ENCODE peak calls at places on chromosomes 7 and 10, in ten cellular contexts. One of them, this sample, is unnamed.

GRCh38 chr10:29554660-29555059 is 80.1 kb downstream of the SVIL start:
- DNase-seq in cardiac muscle cell: no peak
- DNase-seq in pancreas: no peak
- DNase-seq in astrocyte of the spinal cord: peak
- DNase-seq in HL-60: no peak
- DNase-seq in mammary epithelial cell: no peak
- DNase-seq in cardiac fibroblast: peak
- DNase-seq in HFF-Myc: no peak
- DNase-seq in IMR-90: peak
- DNase-seq in endodermal cell: no peak
- DNase-seq in this sample: no peak

GRCh38 chr7:137421389-137421788 is 77.9 kb upstream of the PTN start:
- DNase-seq in cardiac muscle cell: no peak
- DNase-seq in pancreas: no peak
- DNase-seq in astrocyte of the spinal cord: no peak
- DNase-seq in HL-60: no peak
- DNase-seq in mammary epithelial cell: no peak
- DNase-seq in cardiac fibroblast: peak
- DNase-seq in HFF-Myc: no peak
- DNase-seq in IMR-90: peak
- DNase-seq in endodermal cell: no peak
- DNase-seq in this sample: no peak

GRCh38 chr10:26859241-26860025 is 1.3 kb downstream of the ABI1 start:
- DNase-seq in cardiac muscle cell: peak
- DNase-seq in pancreas: no peak
- DNase-seq in astrocyte of the spinal cord: peak
- DNase-seq in HL-60: no peak
- DNase-seq in mammary epithelial cell: no peak
- DNase-seq in cardiac fibroblast: peak
- DNase-seq in HFF-Myc: no peak
- DNase-seq in IMR-90: peak
- DNase-seq in endodermal cell: no peak
- DNase-seq in this sample: no peak

GRCh38 chr10:131252586-131253276 is 58.8 kb downstream of the TCERG1L start:
- DNase-seq in cardiac muscle cell: no peak
- DNase-seq in pancreas: no peak
- DNase-seq in astrocyte of the spinal cord: no peak
- DNase-seq in HL-60: no peak
- DNase-seq in mammary epithelial cell: no peak
- DNase-seq in cardiac fibroblast: no peak
- DNase-seq in HFF-Myc: no peak
- DNase-seq in IMR-90: no peak
- DNase-seq in endodermal cell: no peak
- DNase-seq in this sample: no peak

GRCh38 chr10:7932301-7933036 is 114.2 kb downstream of the TAF3 start:
- DNase-seq in cardiac muscle cell: no peak
- DNase-seq in pancreas: no peak
- DNase-seq in astrocyte of the spinal cord: no peak
- DNase-seq in HL-60: no peak
- DNase-seq in mammary epithelial cell: no peak
- DNase-seq in cardiac fibroblast: no peak
- DNase-seq in HFF-Myc: no peak
- DNase-seq in IMR-90: no peak
- DNase-seq in endodermal cell: no peak
- DNase-seq in this sample: no peak

GRCh38 chr10:110151467-110151866 is 55.9 kb upstream of the MXI1 start:
- DNase-seq in cardiac muscle cell: no peak
- DNase-seq in pancreas: peak
- DNase-seq in astrocyte of the spinal cord: no peak
- DNase-seq in HL-60: peak
- DNase-seq in mammary epithelial cell: peak
- DNase-seq in cardiac fibroblast: no peak
- DNase-seq in HFF-Myc: no peak
- DNase-seq in IMR-90: no peak
- DNase-seq in endodermal cell: peak
- DNase-seq in this sample: no peak

GRCh38 chr7:24825931-24826661 is 68.8 kb upstream of the GSDME start:
- DNase-seq in cardiac muscle cell: no peak
- DNase-seq in pancreas: no peak
- DNase-seq in astrocyte of the spinal cord: peak
- DNase-seq in HL-60: no peak
- DNase-seq in mammary epithelial cell: peak
- DNase-seq in cardiac fibroblast: peak
- DNase-seq in HFF-Myc: no peak
- DNase-seq in IMR-90: peak
- DNase-seq in endodermal cell: peak
- DNase-seq in this sample: no peak

GRCh38 chr7:80443336-80443735 is 68.5 kb downstream of the GNAT3 start:
- DNase-seq in cardiac muscle cell: no peak
- DNase-seq in pancreas: no peak
- DNase-seq in astrocyte of the spinal cord: no peak
- DNase-seq in HL-60: peak
- DNase-seq in mammary epithelial cell: no peak
- DNase-seq in cardiac fibroblast: peak
- DNase-seq in HFF-Myc: no peak
- DNase-seq in IMR-90: no peak
- DNase-seq in endodermal cell: no peak
- DNase-seq in this sample: no peak

GRCh38 chr7:131161103-131161502 is 166.6 kb upstream of the MKLN1 start:
- DNase-seq in cardiac muscle cell: no peak
- DNase-seq in pancreas: no peak
- DNase-seq in astrocyte of the spinal cord: peak
- DNase-seq in HL-60: no peak
- DNase-seq in mammary epithelial cell: no peak
- DNase-seq in cardiac fibroblast: peak
- DNase-seq in HFF-Myc: no peak
- DNase-seq in IMR-90: peak
- DNase-seq in endodermal cell: no peak
- DNase-seq in this sample: no peak

GRCh38 chr10:31769564-31769963 is 159.1 kb downstream of the ARHGAP12 start:
- DNase-seq in cardiac muscle cell: no peak
- DNase-seq in pancreas: no peak
- DNase-seq in astrocyte of the spinal cord: peak
- DNase-seq in HL-60: no peak
- DNase-seq in mammary epithelial cell: peak
- DNase-seq in cardiac fibroblast: peak
- DNase-seq in HFF-Myc: no peak
- DNase-seq in IMR-90: peak
- DNase-seq in endodermal cell: no peak
- DNase-seq in this sample: no peak

GRCh38 chr7:120714945-120715344 is 143.0 kb downstream of the TSPAN12 start:
- DNase-seq in cardiac muscle cell: no peak
- DNase-seq in pancreas: no peak
- DNase-seq in astrocyte of the spinal cord: peak
- DNase-seq in HL-60: no peak
- DNase-seq in mammary epithelial cell: no peak
- DNase-seq in cardiac fibroblast: peak
- DNase-seq in HFF-Myc: no peak
- DNase-seq in IMR-90: no peak
- DNase-seq in endodermal cell: no peak
- DNase-seq in this sample: no peak

GRCh38 chr10:30617070-30617469 is 12.5 kb downstream of the LYZL2 start:
- DNase-seq in cardiac muscle cell: no peak
- DNase-seq in pancreas: no peak
- DNase-seq in astrocyte of the spinal cord: no peak
- DNase-seq in HL-60: no peak
- DNase-seq in mammary epithelial cell: no peak
- DNase-seq in cardiac fibroblast: no peak
- DNase-seq in HFF-Myc: no peak
- DNase-seq in IMR-90: no peak
- DNase-seq in endodermal cell: no peak
- DNase-seq in this sample: no peak

GRCh38 chr7:131890191-131890590 is 333.8 kb upstream of the PODXL start:
- DNase-seq in cardiac muscle cell: no peak
- DNase-seq in pancreas: no peak
- DNase-seq in astrocyte of the spinal cord: peak
- DNase-seq in HL-60: peak
- DNase-seq in mammary epithelial cell: no peak
- DNase-seq in cardiac fibroblast: no peak
- DNase-seq in HFF-Myc: no peak
- DNase-seq in IMR-90: no peak
- DNase-seq in endodermal cell: no peak
- DNase-seq in this sample: no peak

GRCh38 chr7:70040971-70041766 is 442.9 kb downstream of the AUTS2 start:
- DNase-seq in cardiac muscle cell: peak
- DNase-seq in pancreas: no peak
- DNase-seq in astrocyte of the spinal cord: peak
- DNase-seq in HL-60: no peak
- DNase-seq in mammary epithelial cell: no peak
- DNase-seq in cardiac fibroblast: peak
- DNase-seq in HFF-Myc: no peak
- DNase-seq in IMR-90: no peak
- DNase-seq in endodermal cell: no peak
- DNase-seq in this sample: no peak

GRCh38 chr7:92851732-92852131 is 15.4 kb upstream of the CDK6 start:
- DNase-seq in cardiac muscle cell: no peak
- DNase-seq in pancreas: no peak
- DNase-seq in astrocyte of the spinal cord: peak
- DNase-seq in HL-60: no peak
- DNase-seq in mammary epithelial cell: peak
- DNase-seq in cardiac fibroblast: peak
- DNase-seq in HFF-Myc: no peak
- DNase-seq in IMR-90: peak
- DNase-seq in endodermal cell: no peak
- DNase-seq in this sample: no peak

GRCh38 chr10:47179291-47179647 is 120.7 kb upstream of the GDF10 start:
- DNase-seq in cardiac muscle cell: no peak
- DNase-seq in pancreas: no peak
- DNase-seq in astrocyte of the spinal cord: no peak
- DNase-seq in HL-60: no peak
- DNase-seq in mammary epithelial cell: no peak
- DNase-seq in cardiac fibroblast: no peak
- DNase-seq in HFF-Myc: no peak
- DNase-seq in IMR-90: no peak
- DNase-seq in endodermal cell: peak
- DNase-seq in this sample: no peak

GRCh38 chr10:65325913-65326312 is 1599.9 kb upstream of the LRRTM3 start:
- DNase-seq in cardiac muscle cell: no peak
- DNase-seq in pancreas: no peak
- DNase-seq in astrocyte of the spinal cord: no peak
- DNase-seq in HL-60: no peak
- DNase-seq in mammary epithelial cell: no peak
- DNase-seq in cardiac fibroblast: no peak
- DNase-seq in HFF-Myc: no peak
- DNase-seq in IMR-90: no peak
- DNase-seq in endodermal cell: peak
- DNase-seq in this sample: no peak

GRCh38 chr7:33183504-33183903 is 54.1 kb downstream of the BBS9 start:
- DNase-seq in cardiac muscle cell: peak
- DNase-seq in pancreas: no peak
- DNase-seq in astrocyte of the spinal cord: no peak
- DNase-seq in HL-60: no peak
- DNase-seq in mammary epithelial cell: no peak
- DNase-seq in cardiac fibroblast: no peak
- DNase-seq in HFF-Myc: peak
- DNase-seq in IMR-90: no peak
- DNase-seq in endodermal cell: no peak
- DNase-seq in this sample: no peak

DNA sequence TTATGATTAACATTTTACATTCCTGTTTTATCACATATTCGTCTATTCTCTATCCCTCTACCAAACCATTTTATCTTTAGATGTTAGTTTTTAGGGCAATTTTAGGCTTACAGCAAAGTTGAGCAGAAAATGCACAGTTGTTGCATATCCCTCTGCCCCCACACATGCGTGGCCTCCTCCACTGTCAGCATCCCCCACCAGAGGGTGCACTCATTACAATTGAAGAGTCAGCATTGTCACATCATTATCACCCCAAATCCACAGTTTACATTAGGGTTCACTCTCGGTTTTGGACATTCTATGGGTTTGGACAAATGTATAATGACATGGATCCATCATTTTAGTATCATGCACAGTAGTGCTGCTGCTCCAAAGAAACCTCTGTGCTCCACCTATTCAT is 86.4 kb downstream of the WDR37 start:
- DNase-seq in cardiac muscle cell: no peak
- DNase-seq in pancreas: no peak
- DNase-seq in astrocyte of the spinal cord: no peak
- DNase-seq in HL-60: no peak
- DNase-seq in mammary epithelial cell: peak
- DNase-seq in cardiac fibroblast: no peak
- DNase-seq in HFF-Myc: no peak
- DNase-seq in IMR-90: no peak
- DNase-seq in endodermal cell: no peak
- DNase-seq in this sample: no peak
- TF ChIP-seq CTCF in cardiac muscle cell: peak
- TF ChIP-seq CTCF in pancreas: no peak
- TF ChIP-seq CTCF in astrocyte of the spinal cord: peak
- TF ChIP-seq CTCF in HL-60: no peak
- TF ChIP-seq CTCF in mammary epithelial cell: peak
- TF ChIP-seq CTCF in cardiac fibroblast: peak
- TF ChIP-seq CTCF in HFF-Myc: peak
- TF ChIP-seq CTCF in IMR-90: no peak
- TF ChIP-seq CTCF in endodermal cell: peak
- TF ChIP-seq CTCF in this sample: no peak

GRCh38 chr10:19724287-19724686 is 91.9 kb upstream of the PLXDC2 start:
- DNase-seq in cardiac muscle cell: no peak
- DNase-seq in pancreas: no peak
- DNase-seq in astrocyte of the spinal cord: no peak
- DNase-seq in HL-60: no peak
- DNase-seq in mammary epithelial cell: no peak
- DNase-seq in cardiac fibroblast: no peak
- DNase-seq in HFF-Myc: no peak
- DNase-seq in IMR-90: no peak
- DNase-seq in endodermal cell: no peak
- DNase-seq in this sample: no peak
- TF ChIP-seq CTCF in cardiac muscle cell: no peak
- TF ChIP-seq CTCF in pancreas: no peak
- TF ChIP-seq CTCF in astrocyte of the spinal cord: no peak
- TF ChIP-seq CTCF in HL-60: no peak
- TF ChIP-seq CTCF in mammary epithelial cell: no peak
- TF ChIP-seq CTCF in cardiac fibroblast: no peak
- TF ChIP-seq CTCF in HFF-Myc: no peak
- TF ChIP-seq CTCF in IMR-90: no peak
- TF ChIP-seq CTCF in endodermal cell: no peak
- TF ChIP-seq CTCF in this sample: no peak

GRCh38 chr7:84258628-84259027 is 64.0 kb upstream of the SEMA3A start:
- DNase-seq in cardiac muscle cell: no peak
- DNase-seq in pancreas: no peak
- DNase-seq in astrocyte of the spinal cord: peak
- DNase-seq in HL-60: no peak
- DNase-seq in mammary epithelial cell: peak
- DNase-seq in cardiac fibroblast: peak
- DNase-seq in HFF-Myc: no peak
- DNase-seq in IMR-90: peak
- DNase-seq in endodermal cell: no peak
- DNase-seq in this sample: no peak
- TF ChIP-seq CTCF in cardiac muscle cell: no peak
- TF ChIP-seq CTCF in pancreas: no peak
- TF ChIP-seq CTCF in astrocyte of the spinal cord: no peak
- TF ChIP-seq CTCF in HL-60: no peak
- TF ChIP-seq CTCF in mammary epithelial cell: no peak
- TF ChIP-seq CTCF in cardiac fibroblast: no peak
- TF ChIP-seq CTCF in HFF-Myc: no peak
- TF ChIP-seq CTCF in IMR-90: no peak
- TF ChIP-seq CTCF in endodermal cell: no peak
- TF ChIP-seq CTCF in this sample: no peak

GRCh38 chr7:87152112-87152896 is at the start of gene DMTF1:
- DNase-seq in cardiac muscle cell: peak
- DNase-seq in pancreas: peak
- DNase-seq in astrocyte of the spinal cord: peak
- DNase-seq in HL-60: peak
- DNase-seq in mammary epithelial cell: peak
- DNase-seq in cardiac fibroblast: peak
- DNase-seq in HFF-Myc: peak
- DNase-seq in IMR-90: peak
- DNase-seq in endodermal cell: peak
- DNase-seq in this sample: peak
- TF ChIP-seq CTCF in cardiac muscle cell: no peak
- TF ChIP-seq CTCF in pancreas: no peak
- TF ChIP-seq CTCF in astrocyte of the spinal cord: no peak
- TF ChIP-seq CTCF in HL-60: no peak
- TF ChIP-seq CTCF in mammary epithelial cell: no peak
- TF ChIP-seq CTCF in cardiac fibroblast: no peak
- TF ChIP-seq CTCF in HFF-Myc: no peak
- TF ChIP-seq CTCF in IMR-90: peak
- TF ChIP-seq CTCF in endodermal cell: no peak
- TF ChIP-seq CTCF in this sample: no peak